ENCODE peak calls at places on chromosomes 2 and 18, in six cellular contexts. One of them, this sample, is unnamed.

GRCh38 chr2:128270306-128271185 is 48.1 kb downstream of the HS6ST1 start:
- DNase-seq in WTC11: no peak
- DNase-seq in hepatocyte: peak; percentile 6
- DNase-seq in NB4: no peak
- DNase-seq in A549: no peak
- DNase-seq in stomach: no peak
- DNase-seq in this sample: no peak

GRCh38 chr2:103161456-103162289 is 399.8 kb downstream of the TMEM182 start:
- DNase-seq in A549: peak; percentile 58
- DNase-seq in NB4: peak; percentile 54
- DNase-seq in WTC11: no peak
- DNase-seq in hepatocyte: peak; percentile 77
- DNase-seq in stomach: peak; percentile 36
- DNase-seq in this sample: peak; percentile 40

GRCh38 chr2:170148161-170148560 is 29.8 kb upstream of the MYO3B start:
- DNase-seq in A549: peak; percentile 55
- DNase-seq in NB4: no peak
- DNase-seq in stomach: no peak
- DNase-seq in hepatocyte: no peak
- DNase-seq in WTC11: no peak
- DNase-seq in this sample: no peak

GRCh38 chr2:177651833-177652232 is 259.3 kb downstream of the AGPS start:
- DNase-seq in hepatocyte: no peak
- DNase-seq in A549: no peak
- DNase-seq in NB4: no peak
- DNase-seq in stomach: no peak
- DNase-seq in WTC11: no peak
- DNase-seq in this sample: no peak

GRCh38 chr18:36187826-36188721 is 777 bp downstream of the MOCOS start:
- DNase-seq in NB4: no peak
- DNase-seq in stomach: peak; percentile 30
- DNase-seq in A549: peak; percentile 45
- DNase-seq in WTC11: peak; percentile 50
- DNase-seq in hepatocyte: peak; percentile 41
- DNase-seq in this sample: no peak

GRCh38 chr2:112712903-112713584 is 7.8 kb upstream of the NT5DC4 start:
- DNase-seq in stomach: no peak
- DNase-seq in A549: peak; percentile 45
- DNase-seq in NB4: peak; percentile 55
- DNase-seq in hepatocyte: no peak
- DNase-seq in WTC11: no peak
- DNase-seq in this sample: no peak

GRCh38 chr2:112198780-112199179 is 56.1 kb downstream of the ZC3H8 start:
- DNase-seq in stomach: no peak
- DNase-seq in WTC11: no peak
- DNase-seq in A549: no peak
- DNase-seq in hepatocyte: no peak
- DNase-seq in NB4: no peak
- DNase-seq in this sample: no peak

GRCh38 chr2:149346272-149346671 is 15.9 kb downstream of the LYPD6 start:
- DNase-seq in stomach: no peak
- DNase-seq in NB4: no peak
- DNase-seq in A549: no peak
- DNase-seq in hepatocyte: no peak
- DNase-seq in WTC11: no peak
- DNase-seq in this sample: no peak

GRCh38 chr18:36411745-36412168 is 114.2 kb downstream of the FHOD3 start:
- DNase-seq in WTC11: peak; percentile 73
- DNase-seq in NB4: peak; percentile 13
- DNase-seq in A549: peak; percentile 42
- DNase-seq in hepatocyte: no peak
- DNase-seq in stomach: no peak
- DNase-seq in this sample: no peak

GRCh38 chr2:100182494-100183355 is 40.3 kb upstream of the AFF3 start:
- DNase-seq in stomach: no peak
- DNase-seq in A549: no peak
- DNase-seq in hepatocyte: no peak
- DNase-seq in NB4: no peak
- DNase-seq in WTC11: peak; percentile 16
- DNase-seq in this sample: no peak

GRCh38 chr2:1675633-1676032 is 68.7 kb downstream of the PXDN start:
- DNase-seq in WTC11: no peak
- DNase-seq in hepatocyte: no peak
- DNase-seq in NB4: no peak
- DNase-seq in stomach: peak; percentile 24
- DNase-seq in A549: peak; percentile 83
- DNase-seq in this sample: no peak

GRCh38 chr2:127217470-127218325 is 2.4 kb downstream of the CYP27C1 start:
- DNase-seq in WTC11: no peak
- DNase-seq in NB4: no peak
- DNase-seq in stomach: no peak
- DNase-seq in hepatocyte: no peak
- DNase-seq in A549: peak; percentile 93
- DNase-seq in this sample: no peak

GRCh38 chr18:12422936-12423335 is 15.2 kb downstream of the PRELID3A start:
- DNase-seq in hepatocyte: no peak
- DNase-seq in stomach: no peak
- DNase-seq in A549: peak; percentile 63
- DNase-seq in WTC11: peak; percentile 36
- DNase-seq in NB4: peak; percentile 64
- DNase-seq in this sample: no peak

GRCh38 chr2:120511546-120512320 is 165.8 kb downstream of the INHBB start:
- DNase-seq in NB4: no peak
- DNase-seq in WTC11: peak; percentile 37
- DNase-seq in stomach: no peak
- DNase-seq in A549: no peak
- DNase-seq in hepatocyte: no peak
- DNase-seq in this sample: peak; percentile 43

GRCh38 chr2:136255648-136256461 is 137.9 kb upstream of the CXCR4 start:
- DNase-seq in stomach: no peak
- DNase-seq in NB4: peak; percentile 84
- DNase-seq in A549: no peak
- DNase-seq in WTC11: no peak
- DNase-seq in hepatocyte: no peak
- DNase-seq in this sample: no peak

DNA sequence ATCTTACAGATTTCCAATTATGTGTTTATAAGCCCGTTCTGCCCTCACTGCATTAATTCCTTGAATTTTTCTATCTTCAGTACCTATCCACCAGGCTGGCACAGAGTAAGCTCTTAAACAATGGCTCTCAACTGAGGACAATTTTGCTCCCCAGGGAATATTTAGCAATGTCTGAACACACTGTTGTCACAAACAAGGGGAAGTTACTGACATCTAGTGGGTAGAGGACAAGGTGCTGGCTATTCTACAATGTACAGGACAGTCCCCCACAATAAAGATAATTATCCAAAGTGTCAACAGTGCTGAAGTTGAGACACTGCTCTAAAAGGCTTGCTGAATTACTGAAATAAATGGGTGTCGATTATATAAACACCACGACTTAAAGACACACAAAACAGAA is 5.0 kb downstream of the NDUFS1 start:
- DNase-seq in hepatocyte: peak; percentile 35
- DNase-seq in A549: peak; percentile 43
- DNase-seq in stomach: no peak
- DNase-seq in NB4: peak; percentile 96
- DNase-seq in WTC11: no peak
- DNase-seq in this sample: no peak
- TF ChIP-seq CTCF in hepatocyte: peak; percentile 25
- TF ChIP-seq CTCF in A549: peak; percentile 32
- TF ChIP-seq CTCF in stomach: no peak
- TF ChIP-seq CTCF in NB4: peak; percentile 71
- TF ChIP-seq CTCF in WTC11: no peak
- TF ChIP-seq CTCF in this sample: no peak

GRCh38 chr18:59502222-59502898 is 143.3 kb upstream of the LMAN1 start:
- DNase-seq in stomach: no peak
- DNase-seq in hepatocyte: peak; percentile 81
- DNase-seq in A549: no peak
- DNase-seq in NB4: no peak
- DNase-seq in WTC11: no peak
- DNase-seq in this sample: no peak

GRCh38 chr18:59505311-59505710 is 146.2 kb upstream of the LMAN1 start:
- DNase-seq in NB4: no peak
- DNase-seq in WTC11: no peak
- DNase-seq in hepatocyte: no peak
- DNase-seq in A549: no peak
- DNase-seq in stomach: no peak
- DNase-seq in this sample: no peak

GRCh38 chr18:59500765-59501164 is 141.7 kb upstream of the LMAN1 start:
- DNase-seq in stomach: no peak
- DNase-seq in hepatocyte: no peak
- DNase-seq in A549: no peak
- DNase-seq in WTC11: no peak
- DNase-seq in NB4: no peak
- DNase-seq in this sample: no peak

GRCh38 chr18:59501876-59502221 is 142.8 kb upstream of the LMAN1 start:
- DNase-seq in A549: no peak
- DNase-seq in hepatocyte: no peak
- DNase-seq in WTC11: no peak
- DNase-seq in NB4: no peak
- DNase-seq in stomach: no peak
- DNase-seq in this sample: no peak

DNA sequence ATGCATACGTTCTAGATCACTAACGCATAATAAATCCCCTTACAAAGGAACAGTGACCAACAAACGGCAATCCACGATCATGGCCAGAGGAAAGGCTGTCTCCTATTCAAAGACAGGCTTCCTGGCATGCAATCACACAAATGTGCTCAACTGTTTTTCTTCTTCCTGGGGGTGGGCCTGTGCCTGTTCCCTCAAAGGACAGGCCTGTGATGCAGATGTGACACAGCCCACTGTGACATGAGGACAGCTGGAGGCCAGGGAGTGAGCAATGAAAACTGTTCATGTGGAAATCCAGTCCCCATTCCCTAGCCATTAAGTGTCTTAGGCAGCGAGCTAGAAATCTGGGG is 143.8 kb upstream of the LMAN1 start:
- DNase-seq in hepatocyte: no peak
- DNase-seq in WTC11: no peak
- DNase-seq in stomach: no peak
- DNase-seq in NB4: no peak
- DNase-seq in A549: no peak
- DNase-seq in this sample: no peak
- TF ChIP-seq CTCF in hepatocyte: no peak
- TF ChIP-seq CTCF in WTC11: no peak
- TF ChIP-seq CTCF in stomach: no peak
- TF ChIP-seq CTCF in NB4: no peak
- TF ChIP-seq CTCF in A549: no peak
- TF ChIP-seq CTCF in this sample: no peak

GRCh38 chr2:71789556-71790219 is 336.3 kb downstream of the DYSF start:
- DNase-seq in WTC11: no peak
- DNase-seq in hepatocyte: no peak
- DNase-seq in A549: peak; percentile 52
- DNase-seq in stomach: peak; percentile 0
- DNase-seq in NB4: no peak
- DNase-seq in this sample: no peak
- TF ChIP-seq CTCF in WTC11: no peak
- TF ChIP-seq CTCF in hepatocyte: no peak
- TF ChIP-seq CTCF in A549: peak; percentile 28
- TF ChIP-seq CTCF in stomach: no peak
- TF ChIP-seq CTCF in NB4: peak; percentile 23
- TF ChIP-seq CTCF in this sample: no peak

GRCh38 chr2:217889656-217890055 is 113.1 kb downstream of the TNS1 start:
- DNase-seq in stomach: no peak
- DNase-seq in WTC11: no peak
- DNase-seq in NB4: no peak
- DNase-seq in hepatocyte: no peak
- DNase-seq in A549: no peak
- DNase-seq in this sample: no peak

GRCh38 chr2:217893440-217893839 is 109.4 kb downstream of the TNS1 start:
- DNase-seq in NB4: no peak
- DNase-seq in A549: no peak
- DNase-seq in hepatocyte: no peak
- DNase-seq in stomach: peak; percentile 51
- DNase-seq in WTC11: no peak
- DNase-seq in this sample: no peak

GRCh38 chr2:217892560-217892959 is 110.2 kb downstream of the TNS1 start:
- DNase-seq in NB4: no peak
- DNase-seq in WTC11: no peak
- DNase-seq in stomach: no peak
- DNase-seq in hepatocyte: no peak
- DNase-seq in A549: no peak
- DNase-seq in this sample: no peak

GRCh38 chr2:217887841-217888665 is 114.7 kb downstream of the TNS1 start:
- DNase-seq in NB4: no peak
- DNase-seq in A549: no peak
- DNase-seq in stomach: no peak
- DNase-seq in WTC11: no peak
- DNase-seq in hepatocyte: no peak
- DNase-seq in this sample: no peak

GRCh38 chr2:217890445-217890844 is 112.3 kb downstream of the TNS1 start:
- DNase-seq in A549: peak; percentile 33
- DNase-seq in NB4: peak; percentile 36
- DNase-seq in stomach: no peak
- DNase-seq in WTC11: no peak
- DNase-seq in hepatocyte: peak; percentile 54
- DNase-seq in this sample: no peak
- TF ChIP-seq CTCF in A549: peak; percentile 27
- TF ChIP-seq CTCF in NB4: no peak
- TF ChIP-seq CTCF in stomach: no peak
- TF ChIP-seq CTCF in WTC11: no peak
- TF ChIP-seq CTCF in hepatocyte: peak; percentile 28
- TF ChIP-seq CTCF in this sample: peak; percentile 18

GRCh38 chr2:75068546-75068945 is 110.1 kb downstream of the POLE4 start:
- DNase-seq in A549: no peak
- DNase-seq in stomach: no peak
- DNase-seq in hepatocyte: no peak
- DNase-seq in NB4: peak; percentile 21
- DNase-seq in WTC11: no peak
- DNase-seq in this sample: no peak
- TF ChIP-seq CTCF in A549: no peak
- TF ChIP-seq CTCF in stomach: no peak
- TF ChIP-seq CTCF in hepatocyte: no peak
- TF ChIP-seq CTCF in NB4: no peak
- TF ChIP-seq CTCF in WTC11: no peak
- TF ChIP-seq CTCF in this sample: no peak

GRCh38 chr2:47076586-47077441 is 78.3 kb downstream of the STPG4 start:
- DNase-seq in NB4: no peak
- DNase-seq in WTC11: no peak
- DNase-seq in hepatocyte: peak; percentile 79
- DNase-seq in stomach: no peak
- DNase-seq in A549: peak; percentile 99
- DNase-seq in this sample: no peak
- TF ChIP-seq CTCF in NB4: no peak
- TF ChIP-seq CTCF in WTC11: no peak
- TF ChIP-seq CTCF in hepatocyte: no peak
- TF ChIP-seq CTCF in stomach: no peak
- TF ChIP-seq CTCF in A549: no peak
- TF ChIP-seq CTCF in this sample: no peak

DNA sequence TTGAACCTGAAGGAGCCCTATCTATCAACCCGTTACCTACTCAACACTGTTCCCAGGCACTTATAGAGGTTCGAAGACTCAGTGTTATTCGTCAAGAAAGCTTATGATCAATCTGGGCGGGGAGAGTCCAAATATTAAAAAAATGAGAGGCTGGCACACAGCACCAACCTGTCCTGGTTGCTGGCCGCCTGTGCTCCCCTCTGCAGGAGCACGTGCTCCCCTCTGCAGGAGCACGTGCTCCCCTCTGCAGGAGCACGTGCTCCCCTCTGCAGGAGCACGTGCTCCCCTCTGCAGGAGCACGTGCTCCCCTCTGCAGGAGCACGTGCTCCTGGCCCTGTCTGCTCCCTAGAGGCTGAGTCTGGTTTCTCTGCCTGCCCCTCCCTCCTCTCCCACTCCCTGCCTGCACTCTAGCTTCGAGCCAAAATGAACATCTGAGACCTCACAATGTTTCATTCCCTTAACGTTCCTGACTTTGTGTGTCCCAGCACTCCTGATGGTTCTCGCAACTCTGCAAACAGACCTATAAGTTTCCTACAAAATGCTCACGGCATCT is 614.0 kb upstream of the ID2 start:
- DNase-seq in NB4: no peak
- DNase-seq in A549: no peak
- DNase-seq in stomach: no peak
- DNase-seq in WTC11: no peak
- DNase-seq in hepatocyte: no peak
- DNase-seq in this sample: no peak
- TF ChIP-seq CTCF in NB4: no peak
- TF ChIP-seq CTCF in A549: no peak
- TF ChIP-seq CTCF in stomach: no peak
- TF ChIP-seq CTCF in WTC11: no peak
- TF ChIP-seq CTCF in hepatocyte: no peak
- TF ChIP-seq CTCF in this sample: no peak